ENCODE peak calls at places on chromosome 1, in seven cellular contexts. R, T, Z, E, F, P and D are unnamed samples.

GRCh38 chr1:166069390-166069789 is 97.4 kb downstream of the FAM78B start:
- DNase-seq in F (no peak), E (peak), Z (no peak), T (no peak), P (no peak), R (no peak), D (no peak)

GRCh38 chr1:28087614-28088167 is 719 bp downstream of the EYA3 start:
- DNase-seq in Z (no peak), F (no peak), T (no peak), R (no peak), E (peak), P (peak), D (no peak)

GRCh38 chr1:81560629-81561028 is 240.1 kb upstream of the ADGRL2 start:
- DNase-seq in Z (no peak), P (no peak), R (no peak), T (no peak), E (no peak), F (no peak), D (no peak)

GRCh38 chr1:7541629-7542028 is 229.5 kb upstream of the VAMP3 start:
- DNase-seq in R (no peak), T (no peak), Z (no peak), P (peak), E (no peak), F (no peak), D (no peak)

GRCh38 chr1:24203404-24203803 is 16.3 kb upstream of the IFNLR1 start:
- DNase-seq in R (peak), E (peak), F (no peak), Z (no peak), T (peak), P (no peak), D (no peak)

GRCh38 chr1:210882414-210883221 is 251.3 kb downstream of the KCNH1 start:
- DNase-seq in F (no peak), E (no peak), T (no peak), P (peak), R (no peak), Z (no peak), D (peak)

GRCh38 chr1:13617773-13618172 is 34.1 kb downstream of the PDPN start:
- DNase-seq in E (no peak), T (no peak), R (no peak), Z (no peak), F (no peak), P (no peak), D (no peak)

GRCh38 chr1:82390627-82391026 is 589.9 kb downstream of the ADGRL2 start:
- DNase-seq in T (no peak), E (no peak), P (peak), R (no peak), Z (no peak), F (no peak), D (no peak)

GRCh38 chr1:33231166-33231565 is 25.1 kb upstream of the ZNF362 start:
- DNase-seq in T (no peak), R (no peak), Z (no peak), E (no peak), P (no peak), F (no peak), D (no peak)

GRCh38 chr1:60899464-60899863 is 182.9 kb upstream of the NFIA start:
- DNase-seq in E (no peak), Z (no peak), R (no peak), F (no peak), P (no peak), T (no peak), D (no peak)